ENCODE peak calls at places on chromosomes 1 and 21, in five cellular contexts. F, T, I, C and Q are unnamed samples. For H3K4me1, the result is how much of the 10 kb centered on the place peaks cover.

GRCh38 chr21:17498586-17498985 is 14.3 kb upstream of the CXADR start:
- DNase-seq in I (no peak), C (no peak), F (no peak), T (no peak), Q (no peak)

GRCh38 chr21:16343776-16344175 is 614.0 kb downstream of the USP25 start:
- DNase-seq in C (no peak), I (no peak), T (no peak), F (no peak), Q (no peak)

GRCh38 chr1:226643167-226643566 is 94.6 kb downstream of the STUM start:
- DNase-seq in I (peak), F (no peak), C (no peak), T (no peak), Q (peak)

GRCh38 chr1:184426278-184426674 is 39.4 kb downstream of the C1orf21 start:
- DNase-seq in T (no peak), F (no peak), C (no peak), I (no peak), Q (no peak)

GRCh38 chr1:234543442-234544093 is 64.6 kb upstream of the TARBP1 start:
- DNase-seq in C (no peak), I (peak), F (peak), T (peak), Q (no peak)

GRCh38 chr1:25504706-25505560 is 38.5 kb upstream of the LDLRAP1 start:
- DNase-seq in F (no peak), T (no peak), I (no peak), C (no peak), Q (no peak)

GRCh38 chr1:233656032-233656620 is 42.2 kb downstream of the KCNK1 start:
- DNase-seq in T (no peak), C (no peak), I (no peak), F (no peak), Q (no peak)

GRCh38 chr1:62924983-62925790 is 141.3 kb downstream of the ATG4C start:
- DNase-seq in I (no peak), T (no peak), C (no peak), F (no peak), Q (no peak)

GRCh38 chr21:42336065-42336464 is 14.7 kb downstream of the TFF2 start:
- DNase-seq in F (no peak), I (no peak), C (no peak), T (no peak), Q (no peak)

GRCh38 chr21:46634966-46635323 is 529 bp upstream of the PRMT2 start:
- DNase-seq in F (peak), I (peak), T (peak), C (peak), Q (no peak)

GRCh38 chr1:150162862-150163706 is 13.4 kb downstream of the PLEKHO1 start:
- DNase-seq in I (peak), C (peak), F (peak), T (peak), Q (peak)

GRCh38 chr1:112704511-112704907 is 2.4 kb downstream of the RHOC start:
- DNase-seq in C (no peak), T (peak), F (no peak), I (no peak), Q (no peak)

GRCh38 chr21:32386195-32386870 is 6.5 kb downstream of the URB1 start:
- DNase-seq in F (peak), C (peak), T (peak), I (no peak), Q (peak)

GRCh38 chr1:91949356-91949699 is at the start of gene BRDT:
- DNase-seq in C (no peak), F (no peak), I (no peak), T (no peak), Q (no peak)

DNA sequence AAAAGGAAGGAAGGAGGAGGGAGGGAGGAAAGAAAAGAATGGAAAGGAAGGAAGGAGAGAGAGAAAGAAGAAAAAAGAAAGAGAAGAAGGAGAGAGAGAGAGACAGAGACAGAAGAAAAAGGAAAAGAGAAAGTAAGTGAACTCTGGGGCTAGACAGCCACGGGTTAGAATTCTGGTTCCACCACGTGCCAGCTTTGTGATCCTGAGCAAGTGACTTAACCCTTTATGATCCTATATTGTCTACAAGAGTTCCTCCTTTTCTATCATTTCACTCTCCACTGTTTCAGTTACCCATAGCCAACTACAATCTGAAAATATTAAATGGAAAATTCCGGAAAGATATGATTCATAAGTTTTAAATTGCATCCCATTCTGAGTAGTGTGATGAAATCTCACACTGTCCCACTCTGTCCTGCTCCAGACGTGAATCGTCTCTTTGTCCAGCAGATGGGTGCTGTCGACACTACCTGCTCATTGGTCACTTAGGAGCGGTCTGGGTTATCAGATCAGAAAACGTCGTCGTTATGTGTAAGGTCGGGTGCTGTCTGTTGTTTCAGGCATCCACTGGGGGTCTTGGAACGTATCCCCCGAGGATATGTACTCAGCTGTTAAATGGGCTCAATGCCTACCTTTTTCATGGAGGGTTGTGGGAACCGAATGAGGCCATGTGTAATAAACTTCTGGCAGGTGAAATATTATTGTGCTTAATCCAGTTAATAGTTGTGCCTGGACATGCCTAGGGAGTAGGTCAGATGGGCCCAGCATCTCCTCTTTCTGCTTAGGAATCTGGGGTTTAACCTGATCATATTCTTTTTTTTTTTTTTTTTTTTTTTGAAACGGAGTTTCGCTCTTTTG is 19.1 kb downstream of the TMEM51 start:
- DNase-seq in C (no peak), I (no peak), T (no peak), F (no peak), Q (no peak)
- H3K4me1 ChIP-seq in C (under half), I (under half), T (under half), F (under half), Q (under half)

DNA sequence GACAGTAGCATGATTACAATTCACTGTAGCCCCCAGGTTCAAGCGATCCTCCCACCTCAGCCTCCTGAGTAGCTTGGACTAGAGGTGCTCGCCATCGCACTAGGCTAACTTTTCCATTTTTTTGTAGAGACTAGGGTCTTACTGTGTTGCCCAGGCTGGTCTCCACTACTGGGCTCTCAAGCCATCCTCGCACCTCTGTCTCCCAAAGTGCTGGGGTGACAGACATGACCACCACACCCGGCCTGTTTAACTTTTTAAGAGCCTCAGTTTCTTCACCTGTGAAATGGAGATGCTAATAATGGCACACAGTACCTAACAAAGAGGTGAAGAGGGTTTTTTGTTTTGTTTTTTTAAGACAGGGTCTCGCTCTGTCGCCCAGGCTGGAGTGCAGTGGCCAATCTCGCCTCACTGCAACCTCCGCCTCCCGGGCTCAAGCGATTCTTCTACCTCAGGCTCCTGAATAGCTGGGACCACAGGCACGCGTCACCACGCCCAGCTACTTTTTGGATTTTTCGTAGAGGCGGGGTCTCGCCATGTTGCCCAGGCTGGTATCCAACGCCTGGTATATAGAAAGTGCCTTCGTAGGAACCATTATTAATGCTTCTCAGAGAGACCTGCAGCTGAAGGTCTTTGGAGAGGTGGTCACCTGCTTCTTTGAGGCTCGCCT is 637 bp downstream of the PMVK start:
- DNase-seq in I (no peak), F (no peak), T (no peak), C (no peak), Q (no peak)
- H3K4me3 ChIP-seq in I (peak), F (peak), T (peak), C (peak), Q (peak)

GRCh38 chr1:39158330-39159086 is 46.0 kb upstream of the MACF1 start:
- DNase-seq in F (no peak), T (no peak), I (no peak), C (no peak), Q (peak)
- TF ChIP-seq POLR2A in F (no peak), T (no peak), I (no peak), C (no peak), Q (peak)

DNA sequence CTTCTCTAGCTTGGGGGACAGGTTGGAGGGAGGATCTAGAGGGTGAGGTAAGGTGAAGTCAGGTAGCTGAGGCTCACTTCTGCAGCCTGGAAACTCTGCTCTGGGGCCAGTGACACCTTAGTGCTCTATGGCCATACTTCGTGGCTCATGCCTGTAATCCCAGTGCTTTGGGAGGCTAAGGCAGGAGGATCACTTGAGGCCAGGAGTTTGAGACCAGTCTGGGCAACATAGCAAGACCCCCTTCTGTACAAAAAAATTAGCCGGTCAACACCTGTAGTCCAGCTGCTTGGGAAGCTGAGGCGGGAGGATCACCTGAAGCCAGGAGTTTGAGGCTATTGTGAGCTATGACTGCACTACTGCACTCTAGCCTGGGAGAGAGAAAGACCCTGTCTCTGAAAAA is 5.8 kb downstream of the LMNA start:
- DNase-seq in C (no peak), I (no peak), T (no peak), F (no peak), Q (no peak)
- H3K4me1 ChIP-seq in C (half or more), I (under half), T (half or more), F (half or more), Q (half or more)

DNA sequence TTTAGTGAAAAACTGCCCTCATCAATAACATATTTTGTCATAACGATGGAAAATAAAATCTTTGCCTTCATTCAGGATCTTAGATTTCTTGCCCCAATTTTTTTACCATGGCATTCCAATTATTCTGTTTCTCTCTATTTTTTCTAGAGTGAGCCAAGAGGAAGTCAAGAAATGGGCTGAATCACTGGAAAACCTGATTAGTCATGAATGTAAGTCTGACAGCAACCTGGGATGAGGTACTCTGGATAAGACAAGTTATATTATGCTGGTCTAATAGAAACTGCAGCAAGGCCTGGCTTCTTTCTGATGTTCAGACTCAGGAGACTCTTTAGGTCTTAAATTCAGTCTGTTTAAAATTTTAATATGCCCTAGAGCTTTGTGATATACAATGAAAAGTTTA is 3.5 kb downstream of the RGS4 start:
- DNase-seq in I (no peak), F (no peak), C (peak), T (no peak), Q (no peak)
- H3K4me3 ChIP-seq in I (no peak), F (no peak), C (no peak), T (no peak), Q (no peak)

DNA sequence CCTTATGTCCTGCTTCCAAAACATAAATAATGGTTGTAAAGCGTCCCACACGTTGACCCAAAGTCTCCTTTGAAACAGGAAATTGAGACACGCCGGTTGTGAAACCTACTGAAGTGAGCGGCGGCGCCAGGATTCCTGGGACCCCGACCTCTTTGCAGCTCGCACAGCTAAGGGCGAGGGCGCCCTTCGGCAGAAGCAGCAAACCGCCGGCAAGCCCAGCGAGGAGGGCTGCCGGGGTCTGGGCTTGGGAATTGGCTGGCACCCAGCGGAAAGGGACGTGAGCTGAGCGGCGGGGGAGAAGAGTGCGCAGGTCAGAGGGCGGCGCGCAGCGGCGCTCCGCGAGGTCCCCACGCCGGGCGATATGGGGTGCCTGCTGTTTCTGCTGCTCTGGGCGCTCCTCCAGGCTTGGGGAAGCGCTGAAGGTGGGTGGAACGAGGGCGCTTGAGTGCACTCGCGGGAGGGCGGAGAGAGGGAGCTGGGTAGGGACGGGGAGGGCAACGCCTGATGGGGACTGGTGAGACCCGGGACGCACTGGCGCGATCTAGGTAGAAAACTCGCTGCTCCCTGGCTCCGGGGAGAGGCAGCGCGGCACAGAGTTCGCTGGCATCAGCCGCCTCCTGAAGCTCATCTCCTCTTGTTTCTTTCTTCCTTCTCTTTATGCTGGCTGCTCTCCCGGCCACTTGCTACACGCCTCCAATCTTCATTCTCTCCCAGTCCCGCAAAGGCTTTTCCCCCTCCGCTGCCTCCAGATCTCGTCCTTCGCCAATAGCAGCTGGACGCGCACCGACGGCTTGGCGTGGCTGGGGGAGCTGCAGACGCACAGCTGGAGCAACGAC is at the start of gene CD1D:
- DNase-seq in F (peak), T (peak), I (peak), C (no peak), Q (peak)
- TF ChIP-seq POLR2A in F (no peak), T (no peak), I (no peak), C (no peak), Q (peak)

GRCh38 chr1:200306954-200307754 is 102.7 kb downstream of the ZNF281 start:
- DNase-seq in F (no peak), I (no peak), C (peak), T (no peak), Q (no peak)
- H3K4me1 ChIP-seq in F (under half), I (under half), C (under half), T (under half), Q (under half)

DNA sequence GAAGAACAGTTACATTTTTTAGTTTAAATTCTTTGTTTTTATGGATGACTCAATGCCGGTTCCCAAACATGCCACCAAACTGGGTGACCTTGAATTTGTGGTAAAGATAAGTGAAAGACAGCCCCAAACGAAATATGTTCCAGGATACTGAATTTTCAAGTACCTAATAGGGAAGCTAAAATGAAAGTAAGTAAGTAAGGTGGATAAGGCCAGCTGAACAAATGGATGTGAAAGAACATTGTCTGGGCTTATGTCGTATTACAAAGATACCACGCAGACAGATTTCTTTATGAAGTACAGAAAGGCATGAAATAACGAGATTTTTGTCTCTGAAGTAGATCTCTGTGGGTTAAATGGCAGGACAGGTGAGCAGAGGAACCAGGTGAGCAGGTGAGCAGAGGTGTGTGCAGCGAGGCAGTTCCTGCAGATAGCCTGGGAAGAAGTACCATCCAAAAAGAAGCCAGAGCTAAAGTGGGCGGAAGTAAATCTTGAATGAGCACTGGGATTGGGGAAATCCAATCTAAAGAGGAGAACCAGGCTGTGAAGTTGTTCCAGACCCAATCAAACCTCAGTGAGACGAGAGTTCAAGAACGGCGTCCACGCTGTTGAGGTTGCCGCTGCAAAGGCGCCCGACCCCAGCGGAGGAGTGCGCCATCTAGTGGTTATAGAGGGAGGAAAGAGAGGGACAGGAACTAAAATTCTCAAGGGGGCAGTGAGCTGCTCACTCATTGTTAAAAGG is 19.6 kb downstream of the TLR5 start:
- DNase-seq in T (peak), I (peak), C (peak), F (peak), Q (peak)
- H3K4me3 ChIP-seq in T (peak), I (peak), C (no peak), F (no peak), Q (no peak)

DNA sequence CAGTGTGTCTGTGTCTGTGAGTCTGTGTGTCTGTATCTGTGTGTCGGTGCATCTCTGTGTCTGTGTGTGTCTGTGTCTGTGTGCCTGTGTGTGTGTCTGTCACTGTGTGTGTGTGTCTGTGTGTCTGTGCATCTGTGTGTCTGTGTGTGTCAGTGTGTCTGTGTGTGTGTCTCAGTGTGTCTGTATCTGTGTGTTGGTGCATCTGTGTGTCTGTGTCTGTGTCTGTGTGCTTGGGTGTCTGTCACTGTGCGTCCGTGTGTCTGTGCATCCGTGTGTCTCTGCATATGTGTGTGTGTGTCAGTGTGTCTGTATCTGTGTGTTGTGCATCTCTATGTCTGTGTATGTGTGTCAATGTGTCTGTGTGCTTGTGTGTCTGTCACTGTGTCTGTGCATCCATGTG is 44.7 kb upstream of the POFUT2 start:
- DNase-seq in I (no peak), T (peak), C (no peak), F (no peak), Q (no peak)
- TF ChIP-seq POLR2A in I (no peak), T (no peak), C (no peak), F (no peak), Q (no peak)